ENCODE peak calls at places on chromosomes 11 and 22, in seven cellular contexts. One of them, this sample, is unnamed.

GRCh38 chr11:69436041-69436982 is 45.2 kb upstream of the LINC01488 start:
- DNase-seq in brain microvascular endothelial cell: no peak
- DNase-seq in fibroblast of lung: no peak
- DNase-seq in breast epithelium: no peak
- DNase-seq in lower lobe of right lung: peak; percentile 42
- DNase-seq in adrenal gland: peak; percentile 18
- DNase-seq in foreskin fibroblast: no peak
- DNase-seq in this sample: no peak

GRCh38 chr11:8870461-8871282 is 40.3 kb upstream of the AKIP1 start:
- DNase-seq in brain microvascular endothelial cell: peak; percentile 58
- DNase-seq in fibroblast of lung: peak; percentile 75
- DNase-seq in breast epithelium: no peak
- DNase-seq in lower lobe of right lung: peak; percentile 84
- DNase-seq in adrenal gland: peak; percentile 51
- DNase-seq in foreskin fibroblast: peak; percentile 60
- DNase-seq in this sample: peak; percentile 68

GRCh38 chr11:116732740-116733385 is 39.9 kb downstream of the BUD13 start:
- DNase-seq in brain microvascular endothelial cell: peak; percentile 65
- DNase-seq in fibroblast of lung: peak; percentile 70
- DNase-seq in breast epithelium: peak; percentile 52
- DNase-seq in lower lobe of right lung: peak; percentile 68
- DNase-seq in adrenal gland: peak; percentile 71
- DNase-seq in foreskin fibroblast: peak; percentile 51
- DNase-seq in this sample: peak; percentile 29

GRCh38 chr22:27642104-27642800 is 159.3 kb downstream of the MN1 start:
- DNase-seq in brain microvascular endothelial cell: no peak
- DNase-seq in fibroblast of lung: no peak
- DNase-seq in breast epithelium: no peak
- DNase-seq in lower lobe of right lung: no peak
- DNase-seq in adrenal gland: no peak
- DNase-seq in foreskin fibroblast: no peak
- DNase-seq in this sample: no peak

GRCh38 chr11:296206-296975 is 2.9 kb downstream of the IFITM5 start:
- DNase-seq in brain microvascular endothelial cell: no peak
- DNase-seq in fibroblast of lung: no peak
- DNase-seq in breast epithelium: no peak
- DNase-seq in lower lobe of right lung: peak; percentile 42
- DNase-seq in adrenal gland: no peak
- DNase-seq in foreskin fibroblast: no peak
- DNase-seq in this sample: no peak

GRCh38 chr11:44651535-44652130 is 75.1 kb upstream of the TSPAN18 start:
- DNase-seq in brain microvascular endothelial cell: no peak
- DNase-seq in fibroblast of lung: no peak
- DNase-seq in breast epithelium: no peak
- DNase-seq in lower lobe of right lung: no peak
- DNase-seq in adrenal gland: no peak
- DNase-seq in foreskin fibroblast: no peak
- DNase-seq in this sample: no peak

GRCh38 chr11:12789574-12789973 is 115.4 kb downstream of the TEAD1 start:
- DNase-seq in brain microvascular endothelial cell: no peak
- DNase-seq in fibroblast of lung: no peak
- DNase-seq in breast epithelium: no peak
- DNase-seq in lower lobe of right lung: no peak
- DNase-seq in adrenal gland: no peak
- DNase-seq in foreskin fibroblast: no peak
- DNase-seq in this sample: no peak

GRCh38 chr11:64660706-64661105 is 62.3 kb downstream of the NRXN2 start:
- DNase-seq in brain microvascular endothelial cell: no peak
- DNase-seq in fibroblast of lung: no peak
- DNase-seq in breast epithelium: no peak
- DNase-seq in lower lobe of right lung: peak; percentile 24
- DNase-seq in adrenal gland: no peak
- DNase-seq in foreskin fibroblast: no peak
- DNase-seq in this sample: no peak

GRCh38 chr11:47406896-47407745 is 1.3 kb upstream of the SLC39A13 start:
- DNase-seq in brain microvascular endothelial cell: no peak
- DNase-seq in fibroblast of lung: peak; percentile 24
- DNase-seq in breast epithelium: no peak
- DNase-seq in lower lobe of right lung: no peak
- DNase-seq in adrenal gland: no peak
- DNase-seq in foreskin fibroblast: no peak
- DNase-seq in this sample: no peak

GRCh38 chr11:117538731-117539130 is 211.1 kb downstream of the CEP164 start:
- DNase-seq in brain microvascular endothelial cell: no peak
- DNase-seq in fibroblast of lung: no peak
- DNase-seq in breast epithelium: no peak
- DNase-seq in lower lobe of right lung: no peak
- DNase-seq in adrenal gland: no peak
- DNase-seq in foreskin fibroblast: peak; percentile 13
- DNase-seq in this sample: no peak

GRCh38 chr11:36258730-36259360 is 30.4 kb downstream of the COMMD9 start:
- DNase-seq in brain microvascular endothelial cell: peak; percentile 69
- DNase-seq in fibroblast of lung: peak; percentile 83
- DNase-seq in breast epithelium: no peak
- DNase-seq in lower lobe of right lung: no peak
- DNase-seq in adrenal gland: peak; percentile 66
- DNase-seq in foreskin fibroblast: peak; percentile 65
- DNase-seq in this sample: peak; percentile 25

GRCh38 chr11:20599424-20600346 is at the start of gene SLC6A5:
- DNase-seq in brain microvascular endothelial cell: peak; percentile 41
- DNase-seq in fibroblast of lung: peak; percentile 39
- DNase-seq in breast epithelium: no peak
- DNase-seq in lower lobe of right lung: no peak
- DNase-seq in adrenal gland: peak; percentile 67
- DNase-seq in foreskin fibroblast: peak; percentile 10
- DNase-seq in this sample: no peak

DNA sequence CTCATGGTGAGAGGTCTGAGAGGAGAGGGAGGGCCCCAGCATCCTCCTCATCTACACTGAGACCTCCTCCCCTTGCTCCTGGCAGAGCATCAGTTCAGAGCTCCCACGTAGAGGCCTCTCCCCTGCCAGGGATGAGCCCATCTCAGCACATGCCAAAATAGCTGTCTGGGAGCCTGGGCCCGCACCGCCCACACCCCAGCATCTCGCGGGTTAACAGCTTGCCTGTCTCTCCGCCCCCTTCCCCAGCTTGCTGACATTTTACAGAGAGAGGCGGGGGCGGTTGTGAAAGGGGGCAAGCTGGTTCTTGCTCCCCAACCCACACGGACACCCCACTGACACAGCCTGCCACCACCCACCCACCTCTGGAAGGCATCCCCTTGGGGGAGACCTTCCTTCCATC is 6.4 kb downstream of the DGKZ start:
- DNase-seq in brain microvascular endothelial cell: no peak
- DNase-seq in fibroblast of lung: no peak
- DNase-seq in breast epithelium: no peak
- DNase-seq in lower lobe of right lung: no peak
- DNase-seq in adrenal gland: no peak
- DNase-seq in foreskin fibroblast: no peak
- DNase-seq in this sample: no peak
- H3K4me3 ChIP-seq in brain microvascular endothelial cell: no peak overlapping the region
- H3K4me3 ChIP-seq in fibroblast of lung: no peak overlapping the region
- H3K4me3 ChIP-seq in breast epithelium: no peak overlapping the region
- H3K4me3 ChIP-seq in lower lobe of right lung: no peak overlapping the region
- H3K4me3 ChIP-seq in adrenal gland: no peak overlapping the region
- H3K4me3 ChIP-seq in foreskin fibroblast: no peak overlapping the region
- H3K4me3 ChIP-seq in this sample: no peak overlapping the region

GRCh38 chr11:2205214-2205770 is 33.7 kb upstream of the TH start:
- DNase-seq in brain microvascular endothelial cell: no peak
- DNase-seq in fibroblast of lung: no peak
- DNase-seq in breast epithelium: peak; percentile 25
- DNase-seq in lower lobe of right lung: no peak
- DNase-seq in adrenal gland: no peak
- DNase-seq in foreskin fibroblast: no peak
- DNase-seq in this sample: no peak

GRCh38 chr11:2207212-2207611 is 35.6 kb upstream of the TH start:
- DNase-seq in brain microvascular endothelial cell: no peak
- DNase-seq in fibroblast of lung: no peak
- DNase-seq in breast epithelium: peak; percentile 47
- DNase-seq in lower lobe of right lung: no peak
- DNase-seq in adrenal gland: no peak
- DNase-seq in foreskin fibroblast: no peak
- DNase-seq in this sample: no peak

GRCh38 chr11:2207773-2208621 is 36.4 kb upstream of the TH start:
- DNase-seq in brain microvascular endothelial cell: no peak
- DNase-seq in fibroblast of lung: no peak
- DNase-seq in breast epithelium: peak; percentile 35
- DNase-seq in lower lobe of right lung: no peak
- DNase-seq in adrenal gland: no peak
- DNase-seq in foreskin fibroblast: no peak
- DNase-seq in this sample: no peak

GRCh38 chr11:2204361-2205213 is 33.0 kb upstream of the TH start:
- DNase-seq in brain microvascular endothelial cell: no peak
- DNase-seq in fibroblast of lung: no peak
- DNase-seq in breast epithelium: peak; percentile 25
- DNase-seq in lower lobe of right lung: peak; percentile 36
- DNase-seq in adrenal gland: no peak
- DNase-seq in foreskin fibroblast: no peak
- DNase-seq in this sample: no peak

DNA sequence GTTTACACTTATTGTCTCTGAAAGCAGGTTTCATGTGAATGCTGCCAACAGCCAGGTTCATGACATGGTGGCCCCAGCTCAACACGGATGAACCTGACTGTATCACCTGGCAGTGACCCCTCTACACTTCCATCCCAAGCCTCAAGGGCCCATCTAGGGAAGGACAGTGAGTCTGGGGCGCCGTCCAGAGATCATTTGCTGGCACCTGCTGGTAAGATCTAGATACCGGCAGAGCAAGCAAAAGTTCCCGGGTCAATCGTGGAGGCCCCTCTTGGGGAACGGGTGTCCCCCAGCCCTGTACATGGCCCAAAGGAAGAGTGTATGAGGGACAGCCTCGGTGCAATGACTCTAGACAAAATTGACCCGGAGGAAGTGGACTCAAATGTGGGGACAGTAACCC is 34.7 kb upstream of the TH start:
- DNase-seq in brain microvascular endothelial cell: no peak
- DNase-seq in fibroblast of lung: no peak
- DNase-seq in breast epithelium: peak; percentile 31
- DNase-seq in lower lobe of right lung: no peak
- DNase-seq in adrenal gland: no peak
- DNase-seq in foreskin fibroblast: no peak
- DNase-seq in this sample: no peak
- TF ChIP-seq CTCF in brain microvascular endothelial cell: no peak
- TF ChIP-seq CTCF in fibroblast of lung: no peak
- TF ChIP-seq CTCF in breast epithelium: no peak
- TF ChIP-seq CTCF in lower lobe of right lung: no peak
- TF ChIP-seq CTCF in adrenal gland: no peak
- TF ChIP-seq CTCF in foreskin fibroblast: no peak
- TF ChIP-seq CTCF in this sample: no peak

GRCh38 chr11:2443881-2444300 is 423 bp downstream of the TRPM5 start:
- DNase-seq in brain microvascular endothelial cell: no peak
- DNase-seq in fibroblast of lung: no peak
- DNase-seq in breast epithelium: no peak
- DNase-seq in lower lobe of right lung: peak; percentile 62
- DNase-seq in adrenal gland: no peak
- DNase-seq in foreskin fibroblast: no peak
- DNase-seq in this sample: no peak

GRCh38 chr11:2445948-2446551 is 1.2 kb downstream of the KCNQ1 start:
- DNase-seq in brain microvascular endothelial cell: no peak
- DNase-seq in fibroblast of lung: no peak
- DNase-seq in breast epithelium: no peak
- DNase-seq in lower lobe of right lung: peak; percentile 74
- DNase-seq in adrenal gland: peak; percentile 73
- DNase-seq in foreskin fibroblast: no peak
- DNase-seq in this sample: no peak

GRCh38 chr11:2446590-2447252 is 1.9 kb downstream of the KCNQ1 start:
- DNase-seq in brain microvascular endothelial cell: no peak
- DNase-seq in fibroblast of lung: no peak
- DNase-seq in breast epithelium: no peak
- DNase-seq in lower lobe of right lung: peak; percentile 81
- DNase-seq in adrenal gland: no peak
- DNase-seq in foreskin fibroblast: no peak
- DNase-seq in this sample: no peak

GRCh38 chr11:2444301-2445106 is at the start of the genes KCNQ1 and TRPM5:
- DNase-seq in brain microvascular endothelial cell: no peak
- DNase-seq in fibroblast of lung: no peak
- DNase-seq in breast epithelium: no peak
- DNase-seq in lower lobe of right lung: peak; percentile 86
- DNase-seq in adrenal gland: peak; percentile 90
- DNase-seq in foreskin fibroblast: no peak
- DNase-seq in this sample: peak; percentile 34

GRCh38 chr11:2445107-2445947 is 519 bp downstream of the KCNQ1 start:
- DNase-seq in brain microvascular endothelial cell: no peak
- DNase-seq in fibroblast of lung: no peak
- DNase-seq in breast epithelium: no peak
- DNase-seq in lower lobe of right lung: peak; percentile 70
- DNase-seq in adrenal gland: no peak
- DNase-seq in foreskin fibroblast: no peak
- DNase-seq in this sample: no peak
- H3K4me3 ChIP-seq in brain microvascular endothelial cell: no peak overlapping the region
- H3K4me3 ChIP-seq in fibroblast of lung: no peak overlapping the region
- H3K4me3 ChIP-seq in breast epithelium: peak overlapping the region; percentile 54
- H3K4me3 ChIP-seq in lower lobe of right lung: peak overlapping the region; percentile 61
- H3K4me3 ChIP-seq in adrenal gland: peak overlapping the region; percentile 88
- H3K4me3 ChIP-seq in foreskin fibroblast: no peak overlapping the region
- H3K4me3 ChIP-seq in this sample: peak overlapping the region; percentile 41

DNA sequence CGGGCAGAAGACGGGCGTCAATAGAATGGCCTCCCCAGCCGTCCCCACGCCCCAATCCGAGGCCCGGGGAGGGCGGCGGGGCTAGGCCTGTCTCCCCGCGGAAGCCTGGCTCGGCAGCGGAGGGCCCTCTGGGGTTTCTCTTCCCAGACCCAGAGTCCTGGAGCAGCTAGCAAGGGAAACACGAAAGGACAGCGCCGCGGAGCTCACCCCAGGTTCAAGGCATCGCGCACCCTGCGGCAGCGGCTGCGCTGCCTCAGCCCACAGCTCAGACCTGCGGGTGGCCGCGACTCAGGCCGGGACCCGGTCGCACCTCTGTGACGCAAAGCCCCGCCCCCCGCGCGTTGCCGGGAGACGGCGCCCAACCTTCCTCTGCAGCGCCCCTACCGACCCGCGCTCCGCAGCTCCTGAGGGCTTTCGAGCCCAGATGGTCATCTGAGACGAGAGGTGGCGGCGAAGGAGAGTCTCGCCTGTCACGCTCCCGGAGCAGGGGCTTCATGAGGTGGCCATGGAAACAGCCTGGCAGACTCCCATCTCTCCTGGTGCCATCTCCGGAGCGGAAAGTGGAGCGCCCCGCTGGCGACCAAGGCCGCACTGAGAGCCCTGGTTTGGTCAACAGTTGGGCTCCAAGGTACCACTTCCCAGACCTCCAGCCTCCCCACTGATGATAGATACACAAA is at the start of gene RNF141:
- DNase-seq in brain microvascular endothelial cell: peak; percentile 89
- DNase-seq in fibroblast of lung: peak; percentile 89
- DNase-seq in breast epithelium: peak; percentile 95
- DNase-seq in lower lobe of right lung: peak; percentile 98
- DNase-seq in adrenal gland: peak; percentile 98
- DNase-seq in foreskin fibroblast: peak; percentile 92
- DNase-seq in this sample: peak; percentile 94
- TF ChIP-seq CTCF in brain microvascular endothelial cell: peak; percentile 82
- TF ChIP-seq CTCF in fibroblast of lung: peak; percentile 76
- TF ChIP-seq CTCF in breast epithelium: peak; percentile 86
- TF ChIP-seq CTCF in lower lobe of right lung: peak; percentile 92
- TF ChIP-seq CTCF in adrenal gland: peak; percentile 77
- TF ChIP-seq CTCF in foreskin fibroblast: peak; percentile 85
- TF ChIP-seq CTCF in this sample: peak; percentile 83

GRCh38 chr11:96760815-96761214 is 371.0 kb downstream of the JRKL start:
- DNase-seq in brain microvascular endothelial cell: no peak
- DNase-seq in fibroblast of lung: no peak
- DNase-seq in breast epithelium: no peak
- DNase-seq in lower lobe of right lung: no peak
- DNase-seq in adrenal gland: no peak
- DNase-seq in foreskin fibroblast: no peak
- DNase-seq in this sample: no peak
- H3K4me3 ChIP-seq in brain microvascular endothelial cell: no peak overlapping the region
- H3K4me3 ChIP-seq in fibroblast of lung: no peak overlapping the region
- H3K4me3 ChIP-seq in breast epithelium: no peak overlapping the region
- H3K4me3 ChIP-seq in lower lobe of right lung: no peak overlapping the region
- H3K4me3 ChIP-seq in adrenal gland: no peak overlapping the region
- H3K4me3 ChIP-seq in foreskin fibroblast: no peak overlapping the region
- H3K4me3 ChIP-seq in this sample: no peak overlapping the region